ENCODE peak calls at places on chromosomes 12 and 14, in four cellular contexts. One of them, this sample, is unnamed.

GRCh38 chr12:92242917-92243316 is 97.3 kb upstream of the BTG1 start:
- DNase-seq in HL-60: no peak
- DNase-seq in K562: no peak
- DNase-seq in spleen: no peak
- DNase-seq in this sample: no peak

GRCh38 chr12:106037524-106038298 is 101.0 kb downstream of the NUAK1 start:
- DNase-seq in HL-60: no peak
- DNase-seq in K562: no peak
- DNase-seq in spleen: no peak
- DNase-seq in this sample: no peak

GRCh38 chr14:21699551-21699950 is 25.9 kb upstream of the OR4E1 start:
- DNase-seq in HL-60: no peak
- DNase-seq in K562: no peak
- DNase-seq in spleen: no peak
- DNase-seq in this sample: no peak

GRCh38 chr12:31647106-31647505 is 12.4 kb upstream of the ETFBKMT start:
- DNase-seq in HL-60: no peak
- DNase-seq in K562: no peak
- DNase-seq in spleen: no peak
- DNase-seq in this sample: no peak

GRCh38 chr12:100656806-100657205 is 83.3 kb downstream of the GAS2L3 start:
- DNase-seq in HL-60: no peak
- DNase-seq in K562: no peak
- DNase-seq in spleen: no peak
- DNase-seq in this sample: no peak

GRCh38 chr14:93103392-93104080 is 12.2 kb downstream of the ITPK1 start:
- DNase-seq in HL-60: no peak
- DNase-seq in K562: no peak
- DNase-seq in spleen: peak
- DNase-seq in this sample: no peak

GRCh38 chr14:58955294-58955821 is 233.1 kb upstream of the DAAM1 start:
- DNase-seq in HL-60: no peak
- DNase-seq in K562: no peak
- DNase-seq in spleen: no peak
- DNase-seq in this sample: no peak

GRCh38 chr12:112191840-112192321 is 66.5 kb downstream of the TRAFD1 start:
- DNase-seq in HL-60: no peak
- DNase-seq in K562: no peak
- DNase-seq in spleen: no peak
- DNase-seq in this sample: no peak

GRCh38 chr12:117356048-117356447 is 5.4 kb downstream of the NOS1 start:
- DNase-seq in HL-60: no peak
- DNase-seq in K562: no peak
- DNase-seq in spleen: no peak
- DNase-seq in this sample: no peak

GRCh38 chr12:132521726-132522292 is 31.9 kb downstream of the FBRSL1 start:
- DNase-seq in HL-60: no peak
- DNase-seq in K562: no peak
- DNase-seq in spleen: no peak
- DNase-seq in this sample: no peak

GRCh38 chr12:11949738-11950403 is 120.9 kb upstream of the BCL2L14 start:
- DNase-seq in HL-60: no peak
- DNase-seq in K562: no peak
- DNase-seq in spleen: peak
- DNase-seq in this sample: no peak

GRCh38 chr14:56733396-56733795 is 76.9 kb downstream of the OTX2 start:
- DNase-seq in HL-60: no peak
- DNase-seq in K562: no peak
- DNase-seq in spleen: no peak
- DNase-seq in this sample: no peak

GRCh38 chr14:98758440-98758839 is 513.6 kb downstream of the BCL11B start:
- DNase-seq in HL-60: no peak
- DNase-seq in K562: no peak
- DNase-seq in spleen: no peak
- DNase-seq in this sample: no peak

GRCh38 chr12:13099910-13100609 is 3.4 kb downstream of the GSG1 start:
- DNase-seq in HL-60: no peak
- DNase-seq in K562: no peak
- DNase-seq in spleen: no peak
- DNase-seq in this sample: no peak

GRCh38 chr12:90058721-90059120 is 350.1 kb upstream of the ATP2B1 start:
- DNase-seq in HL-60: no peak
- DNase-seq in K562: no peak
- DNase-seq in spleen: no peak
- DNase-seq in this sample: no peak

GRCh38 chr12:121792607-121793500 is 634 bp downstream of the RHOF start:
- DNase-seq in HL-60: no peak
- DNase-seq in K562: no peak
- DNase-seq in spleen: peak
- DNase-seq in this sample: no peak

GRCh38 chr12:42372154-42372791 is 46.3 kb downstream of the PPHLN1 start:
- DNase-seq in HL-60: peak
- DNase-seq in K562: peak
- DNase-seq in spleen: no peak
- DNase-seq in this sample: peak

GRCh38 chr14:35883677-35884293 is 57.6 kb downstream of the BRMS1L start:
- DNase-seq in HL-60: no peak
- DNase-seq in K562: no peak
- DNase-seq in spleen: no peak
- DNase-seq in this sample: peak

GRCh38 chr12:57614948-57615500 is 3.8 kb downstream of the ARHGEF25 start:
- DNase-seq in HL-60: no peak
- DNase-seq in K562: no peak
- DNase-seq in spleen: no peak
- DNase-seq in this sample: no peak

GRCh38 chr14:70888681-70889175 is 18.5 kb upstream of the PCNX1 start:
- DNase-seq in HL-60: no peak
- DNase-seq in K562: no peak
- DNase-seq in spleen: no peak
- DNase-seq in this sample: no peak

GRCh38 chr12:45259732-45260480 is 44.0 kb downstream of the ANO6 start:
- DNase-seq in HL-60: no peak
- DNase-seq in K562: no peak
- DNase-seq in spleen: no peak
- DNase-seq in this sample: no peak

GRCh38 chr12:64124511-64125197 is 97.4 kb downstream of the KICS2 start:
- DNase-seq in HL-60: no peak
- DNase-seq in K562: no peak
- DNase-seq in spleen: no peak
- DNase-seq in this sample: no peak

GRCh38 chr12:121465921-121466799 is 66.2 kb downstream of the RNF34 start:
- DNase-seq in HL-60: peak
- DNase-seq in K562: no peak
- DNase-seq in spleen: peak
- DNase-seq in this sample: no peak

DNA sequence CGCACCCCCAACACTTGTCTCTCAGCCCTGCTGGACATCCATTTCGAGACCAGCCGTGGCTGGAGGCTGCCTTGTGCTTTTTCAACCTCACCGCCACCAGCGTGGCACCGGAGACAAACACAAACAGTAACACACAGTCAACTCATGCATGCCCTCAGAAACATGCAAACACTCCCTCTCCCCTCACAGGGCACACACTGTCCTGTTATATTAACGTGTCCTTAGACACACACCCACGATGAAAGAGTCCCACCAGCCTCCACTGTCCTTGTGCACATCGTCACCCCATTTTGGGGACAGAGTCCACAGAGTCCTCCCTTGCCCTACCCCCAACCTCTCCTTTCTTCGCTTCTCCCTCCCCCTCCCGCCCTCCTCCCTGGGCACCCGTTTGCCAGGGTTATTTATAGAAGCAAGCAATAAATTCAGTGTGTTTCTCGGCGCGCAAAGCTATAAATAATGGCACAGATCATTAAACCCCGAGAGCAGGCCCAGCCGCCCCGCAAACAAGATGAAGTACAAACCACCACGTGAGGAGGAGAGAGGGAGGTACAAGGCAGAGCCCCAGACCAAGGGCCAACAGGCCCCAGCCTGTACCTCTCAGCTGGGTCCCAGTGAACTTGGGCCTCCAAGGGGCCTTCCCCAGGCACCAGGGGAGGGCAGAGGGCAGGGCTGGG is 27.8 kb downstream of the SMUG1 start:
- DNase-seq in HL-60: no peak
- DNase-seq in K562: no peak
- DNase-seq in spleen: no peak
- DNase-seq in this sample: no peak
- TF ChIP-seq POLR2AphosphoS5 in HL-60: no peak
- TF ChIP-seq POLR2AphosphoS5 in K562: no peak
- TF ChIP-seq POLR2AphosphoS5 in spleen: no peak
- TF ChIP-seq POLR2AphosphoS5 in this sample: no peak

DNA sequence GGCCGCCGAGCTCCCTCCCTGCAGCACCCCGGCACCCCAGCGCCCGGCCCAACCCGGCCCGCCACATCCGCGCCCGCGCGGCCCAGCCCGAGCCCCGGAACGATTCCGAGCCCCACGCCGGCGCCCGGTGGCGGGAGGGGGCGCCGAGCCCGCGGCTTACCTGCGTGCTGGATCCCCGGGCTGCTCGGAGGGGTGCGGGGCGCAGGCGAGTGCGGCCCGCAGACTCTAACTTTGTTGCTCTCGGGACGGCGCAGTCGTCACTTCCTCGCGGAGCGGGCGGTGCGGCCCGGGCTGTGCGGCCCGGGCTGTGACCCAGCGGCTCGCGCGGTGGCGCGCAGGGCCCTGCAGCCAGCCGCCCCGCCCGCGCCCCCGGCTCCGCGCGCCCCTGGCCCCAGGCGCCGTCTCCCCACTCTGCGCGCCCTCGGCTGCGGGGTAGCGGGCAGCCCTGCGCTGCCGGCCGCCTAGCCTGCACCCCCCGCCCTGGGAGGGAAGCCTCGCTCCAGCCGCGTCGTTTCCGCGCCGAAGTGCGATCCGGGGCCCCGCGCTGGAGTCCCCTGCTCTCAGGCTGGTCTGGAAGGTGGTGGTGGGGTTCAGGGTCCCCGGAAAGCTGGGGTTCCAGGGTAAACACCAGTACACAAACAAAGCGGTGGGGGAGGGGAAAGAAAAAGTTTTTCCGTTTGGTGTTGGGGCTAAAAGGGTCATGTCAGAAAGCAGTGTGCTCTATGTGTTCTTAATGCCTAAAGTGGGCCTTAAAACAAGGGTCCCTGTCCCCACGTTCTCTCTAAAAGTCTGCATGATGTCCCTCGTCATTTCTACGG is 64.5 kb upstream of the PTGR2 start:
- DNase-seq in HL-60: no peak
- DNase-seq in K562: peak
- DNase-seq in spleen: peak
- DNase-seq in this sample: no peak
- TF ChIP-seq POLR2AphosphoS5 in HL-60: no peak
- TF ChIP-seq POLR2AphosphoS5 in K562: peak
- TF ChIP-seq POLR2AphosphoS5 in spleen: peak
- TF ChIP-seq POLR2AphosphoS5 in this sample: no peak

GRCh38 chr12:50569321-50569720 is 64.5 kb downstream of the DIP2B start:
- DNase-seq in HL-60: no peak
- DNase-seq in K562: no peak
- DNase-seq in spleen: no peak
- DNase-seq in this sample: no peak
- TF ChIP-seq POLR2AphosphoS5 in HL-60: no peak
- TF ChIP-seq POLR2AphosphoS5 in K562: no peak
- TF ChIP-seq POLR2AphosphoS5 in spleen: no peak
- TF ChIP-seq POLR2AphosphoS5 in this sample: no peak

DNA sequence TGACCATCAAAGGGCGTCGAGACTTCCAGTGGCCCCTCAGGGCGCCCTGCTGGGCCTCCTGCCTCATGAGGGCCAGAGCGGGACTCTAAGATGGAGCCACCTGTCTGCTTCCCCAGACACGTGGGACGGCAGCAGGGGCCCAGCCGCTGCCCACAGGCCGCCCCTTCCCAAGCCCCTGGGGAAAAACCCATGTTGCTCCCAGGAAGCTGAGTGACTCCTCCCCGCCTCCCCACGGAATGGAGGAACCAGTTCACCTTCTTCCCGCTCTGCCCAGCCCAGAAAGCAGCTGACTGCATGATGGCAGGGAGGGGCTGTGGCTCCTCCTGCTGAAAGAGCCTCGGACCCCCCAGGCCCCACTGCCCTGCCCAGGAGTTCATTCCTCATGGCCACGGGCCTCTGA is 14.9 kb downstream of the RAB35 start:
- DNase-seq in HL-60: no peak
- DNase-seq in K562: no peak
- DNase-seq in spleen: no peak
- DNase-seq in this sample: no peak
- TF ChIP-seq POLR2AphosphoS5 in HL-60: no peak
- TF ChIP-seq POLR2AphosphoS5 in K562: no peak
- TF ChIP-seq POLR2AphosphoS5 in spleen: no peak
- TF ChIP-seq POLR2AphosphoS5 in this sample: no peak